ENCODE peak calls at places on chromosomes 7 and 10, in five cellular contexts. T, H, E, R and U are unnamed samples.

GRCh38 chr7:134724606-134725005 is 54.8 kb upstream of the CALD1 start:
- DNase-seq in R (no peak), E (peak; percentile 63), T (peak; percentile 47), H (peak; percentile 44), U (no peak)

GRCh38 chr10:129329375-129330040 is 137.5 kb upstream of the MGMT start:
- DNase-seq in R (no peak), E (no peak), H (no peak), T (no peak), U (no peak)

GRCh38 chr10:102620138-102620591 is 24.1 kb upstream of the TRIM8 start:
- DNase-seq in R (no peak), H (no peak), E (no peak), T (no peak), U (peak; percentile 61)

GRCh38 chr10:19204239-19204917 is 155.8 kb downstream of the MALRD1 start:
- DNase-seq in H (no peak), R (no peak), E (no peak), T (no peak), U (no peak)

GRCh38 chr10:80154626-80154977 is 22.1 kb downstream of the PLAC9 start:
- DNase-seq in E (no peak), R (no peak), T (no peak), H (no peak), U (peak; percentile 12)

GRCh38 chr10:43215758-43216455 is 51.0 kb downstream of the RASGEF1A start:
- DNase-seq in E (no peak), R (no peak), H (no peak), T (no peak), U (peak; percentile 27)

GRCh38 chr10:116676118-116676517 is 55.4 kb downstream of the PNLIPRP2 start:
- DNase-seq in H (no peak), T (no peak), E (no peak), R (no peak), U (no peak)

GRCh38 chr10:23047201-23048050 is 48.0 kb upstream of the MSRB2 start:
- DNase-seq in E (no peak), R (no peak), H (no peak), T (no peak), U (no peak)

GRCh38 chr7:78073470-78074382 is 275.2 kb downstream of the PHTF2 start:
- DNase-seq in T (no peak), E (no peak), H (no peak), R (no peak), U (no peak)

GRCh38 chr10:88786032-88786770 is 16.3 kb upstream of the LIPM start:
- DNase-seq in R (no peak), H (no peak), T (no peak), E (no peak), U (no peak)

GRCh38 chr7:19407270-19407669 is 262.0 kb upstream of the FERD3L start:
- DNase-seq in T (no peak), H (no peak), E (no peak), R (no peak), U (no peak)

GRCh38 chr7:33107136-33108066 is 1.8 kb downstream of the RP9 start:
- DNase-seq in T (peak; percentile 35), E (peak; percentile 55), R (peak; percentile 46), H (peak; percentile 22), U (no peak)